ENCODE peak calls at places on chromosomes 4 and X, in nine cellular contexts. H, L, W, V, O, I, U, D and F are unnamed samples.

GRCh38 chr4:10396181-10396580 is 61.0 kb downstream of the ZNF518B start:
- DNase-seq in H (no peak), L (no peak), W (no peak), V (no peak), O (peak; percentile 89), I (no peak), U (no peak), D (no peak), F (no peak)

GRCh38 chr4:11429646-11430045 is 952 bp upstream of the HS3ST1 start:
- DNase-seq in H (no peak), L (no peak), W (no peak), V (no peak), O (no peak), I (no peak), U (no peak), D (no peak), F (peak; percentile 58)

GRCh38 chr4:127203561-127204260 is 429.0 kb upstream of the INTU start:
- DNase-seq in H (no peak), L (no peak), W (no peak), V (no peak), O (peak; percentile 59), I (no peak), U (no peak), D (no peak), F (no peak)

GRCh38 chr4:183960021-183960420 is 54.9 kb downstream of the STOX2 start:
- DNase-seq in H (no peak), L (peak; percentile 91), W (peak; percentile 36), V (no peak), O (peak; percentile 56), I (no peak), U (peak; percentile 46), D (no peak), F (no peak)

GRCh38 chr4:188254211-188254610 is 115.0 kb downstream of the TRIML1 start:
- DNase-seq in H (no peak), L (no peak), W (no peak), V (no peak), O (no peak), I (no peak), U (no peak), D (no peak), F (no peak)

GRCh38 chr4:185580699-185581098 is 45.4 kb upstream of the PDLIM3 start:
- DNase-seq in H (no peak), L (no peak), W (no peak), V (no peak), O (peak; percentile 9), I (no peak), U (no peak), D (no peak), F (no peak)

GRCh38 chr4:182808673-182809416 is 108.3 kb downstream of the DCTD start:
- DNase-seq in H (no peak), L (no peak), W (no peak), V (no peak), O (no peak), I (no peak), U (no peak), D (no peak), F (no peak)

GRCh38 chr4:104408893-104409292 is 85.8 kb downstream of the CXXC4 start:
- DNase-seq in H (no peak), L (no peak), W (no peak), V (no peak), O (no peak), I (no peak), U (no peak), D (no peak), F (no peak)

GRCh38 chrX:129979207-129979920 is 3.1 kb upstream of the BCORL1 start:
- DNase-seq in H (no peak), L (peak; percentile 19), W (no peak), V (no peak), O (no peak), I (no peak), U (peak; percentile 3), D (no peak), F (peak; percentile 54)

GRCh38 chrX:21400408-21401121 is 26.3 kb downstream of the CNKSR2 start:
- DNase-seq in H (no peak), L (no peak), W (no peak), V (no peak), O (no peak), I (no peak), U (no peak), D (no peak), F (no peak)

GRCh38 chr4:37662861-37663390 is 23.2 kb downstream of the RELL1 start:
- DNase-seq in H (no peak), L (peak; percentile 83), W (peak; percentile 37), V (no peak), O (no peak), I (no peak), U (peak; percentile 87), D (no peak), F (no peak)

GRCh38 chr4:108359936-108360681 is 191.4 kb upstream of the LEF1 start:
- DNase-seq in H (no peak), L (no peak), W (no peak), V (no peak), O (no peak), I (no peak), U (no peak), D (no peak), F (no peak)

GRCh38 chrX:122475306-122475705 is 708.8 kb upstream of the GRIA3 start:
- DNase-seq in H (no peak), L (no peak), W (no peak), V (no peak), O (peak; percentile 47), I (no peak), U (no peak), D (no peak), F (no peak)

GRCh38 chrX:54494970-54495813 is 842 bp downstream of the FGD1 start:
- DNase-seq in H (no peak), L (peak; percentile 21), W (no peak), V (no peak), O (peak; percentile 17), I (no peak), U (peak; percentile 19), D (no peak), F (peak; percentile 32)

GRCh38 chr4:98468744-98469143 is 189.7 kb downstream of the TSPAN5 start:
- DNase-seq in H (no peak), L (peak; percentile 63), W (peak; percentile 32), V (no peak), O (no peak), I (no peak), U (peak; percentile 58), D (no peak), F (no peak)

GRCh38 chr4:6044805-6045204 is 26.6 kb upstream of the C4orf50 start:
- DNase-seq in H (no peak), L (no peak), W (no peak), V (no peak), O (no peak), I (no peak), U (no peak), D (no peak), F (no peak)
- TF ChIP-seq CTCF in H (no peak), L (no peak), W (no peak), V (no peak), O (no peak), I (no peak), U (no peak), D (no peak), F (no peak)

DNA sequence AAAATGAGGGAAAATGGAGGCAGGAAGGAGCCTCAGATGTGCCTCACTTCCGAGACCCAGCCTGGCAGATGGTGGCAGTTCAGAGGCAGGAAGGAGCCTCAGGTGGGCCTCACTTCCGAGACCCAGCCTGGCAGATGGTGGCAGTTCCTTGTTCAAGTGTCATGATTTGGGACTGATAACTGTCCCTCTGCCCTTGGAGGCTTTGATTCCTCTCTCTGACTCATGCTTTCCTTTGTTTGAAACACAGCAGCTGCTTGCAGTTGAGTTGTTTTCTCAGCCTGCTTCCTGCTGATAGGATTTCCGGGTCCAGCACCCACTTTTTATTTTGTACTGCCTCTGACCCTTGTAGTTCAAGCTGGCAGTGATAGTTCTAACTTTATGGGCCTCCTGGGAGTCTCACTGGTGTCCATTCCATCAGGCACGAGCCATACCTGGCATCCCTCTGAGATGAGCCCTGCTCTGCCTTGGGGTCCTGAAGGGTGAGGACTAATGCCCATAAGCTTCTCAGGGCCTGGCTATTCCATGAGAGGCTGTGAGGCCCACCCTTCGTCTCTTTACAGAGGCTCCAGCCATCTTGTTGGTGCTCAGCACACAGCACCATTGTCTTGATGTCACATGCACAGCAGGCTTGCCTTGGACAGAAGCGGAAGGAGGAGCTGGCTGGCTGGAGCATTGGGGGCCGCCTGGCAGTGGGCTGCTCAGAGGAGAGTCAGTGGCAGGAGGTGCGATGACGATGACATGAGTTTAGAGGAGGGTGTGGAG is 13.0 kb downstream of the RGS12 start:
- DNase-seq in H (peak; percentile 50), L (no peak), W (no peak), V (peak; percentile 71), O (no peak), I (peak; percentile 6), U (no peak), D (no peak), F (no peak)
- H3K4me1 ChIP-seq in H (no peaks in the 10 kb centered on the region), L (peaks cover 15% of the 10 kb centered on the region), W (peaks cover 53% of the 10 kb centered on the region), V (peaks cover 26% of the 10 kb centered on the region), O (peaks cover under 1% of the 10 kb centered on the region), I (peaks cover 7% of the 10 kb centered on the region), U (peaks cover 21% of the 10 kb centered on the region), D (no peaks in the 10 kb centered on the region), F (peaks cover 1% of the 10 kb centered on the region)

DNA sequence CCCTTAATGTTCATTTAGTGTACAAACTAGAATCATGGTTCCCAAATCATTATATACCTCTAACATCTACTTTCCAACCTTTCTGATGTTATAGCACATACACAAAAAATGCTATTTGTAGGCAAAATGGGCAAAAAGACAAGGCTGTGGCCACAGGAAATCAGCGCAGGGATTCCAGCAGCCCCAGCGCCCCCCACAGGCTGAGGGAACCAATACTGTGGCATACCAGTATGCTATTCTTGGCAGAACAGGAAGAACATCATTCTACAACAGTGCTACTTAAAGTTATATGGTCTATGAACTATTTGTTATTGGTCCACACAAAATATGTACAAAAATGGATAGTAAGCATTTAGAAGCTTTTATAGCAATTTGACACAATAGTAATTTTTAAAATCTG is 25.3 kb downstream of the STEEP1 start:
- DNase-seq in H (no peak), L (no peak), W (no peak), V (no peak), O (no peak), I (no peak), U (no peak), D (no peak), F (no peak)
- TF ChIP-seq CTCF in H (no peak), L (no peak), W (no peak), V (no peak), O (no peak), I (no peak), U (no peak), D (no peak), F (no peak)

GRCh38 chr4:159121371-159121770 is 18.5 kb downstream of the RAPGEF2 start:
- DNase-seq in H (no peak), L (no peak), W (no peak), V (no peak), O (no peak), I (no peak), U (no peak), D (no peak), F (no peak)
- H3K4me1 ChIP-seq in H (peaks cover 2% of the 10 kb centered on the region), L (no peaks in the 10 kb centered on the region), W (peaks cover 71% of the 10 kb centered on the region), V (no peaks in the 10 kb centered on the region), O (no peaks in the 10 kb centered on the region), I (no peaks in the 10 kb centered on the region), U (peaks cover 13% of the 10 kb centered on the region), D (no peaks in the 10 kb centered on the region), F (peaks cover 7% of the 10 kb centered on the region)

GRCh38 chr4:22238742-22239141 is 277.1 kb downstream of the ADGRA3 start:
- DNase-seq in H (no peak), L (peak; percentile 23), W (no peak), V (no peak), O (no peak), I (no peak), U (peak; percentile 27), D (no peak), F (no peak)
- TF ChIP-seq CTCF in H (no peak), L (peak; percentile 18), W (no peak), V (no peak), O (peak; percentile 56), I (no peak), U (no peak), D (no peak), F (peak; percentile 12)